ENCODE peak calls at places on chromosomes 12 and 14, in four cellular contexts. I, O, H and P are unnamed samples.

GRCh38 chr12:52613363-52614030 is 4.9 kb downstream of the KRT73 start:
- DNase-seq in I (peak), O (no peak), H (no peak), P (no peak)

GRCh38 chr12:7645395-7646177 is 20.1 kb downstream of the APOBEC1 start:
- DNase-seq in H (no peak), O (peak), I (peak), P (peak)

GRCh38 chr12:105705765-105706164 is 375.3 kb downstream of the C12orf75 start:
- DNase-seq in H (peak), I (peak), O (peak), P (no peak)

GRCh38 chr14:106530423-106531107 is 1004.2 kb downstream of the TMEM121 start:
- DNase-seq in I (no peak), H (no peak), O (peak), P (peak)

GRCh38 chr14:91415794-91416743 is 1.6 kb downstream of the CCDC88C start:
- DNase-seq in I (no peak), H (no peak), O (peak), P (peak)

GRCh38 chr12:50620050-50620974 is 115.5 kb downstream of the DIP2B start:
- DNase-seq in I (no peak), H (no peak), O (no peak), P (no peak)

GRCh38 chr12:2958432-2959193 is 584 bp upstream of the TEAD4 start:
- DNase-seq in I (peak), H (peak), O (peak), P (peak)

GRCh38 chr12:124361074-124361965 is 66.4 kb downstream of the RFLNA start:
- DNase-seq in O (no peak), I (no peak), H (no peak), P (no peak)

GRCh38 chr14:61126083-61126962 is 145.3 kb downstream of the SLC38A6 start:
- DNase-seq in I (no peak), O (no peak), H (no peak), P (no peak)

GRCh38 chr12:124240493-124240892 is 54.4 kb upstream of the RFLNA start:
- DNase-seq in I (no peak), H (peak), O (peak), P (no peak)

GRCh38 chr14:49986344-49987014 is 93.6 kb downstream of the ARF6 start:
- DNase-seq in H (no peak), I (no peak), O (peak), P (no peak)

GRCh38 chr12:72574138-72574537 is 302.0 kb downstream of the TRHDE start:
- DNase-seq in O (no peak), I (no peak), H (no peak), P (no peak)

GRCh38 chr14:89672636-89673279 is 255.7 kb upstream of the FOXN3 start:
- DNase-seq in O (no peak), I (peak), H (peak), P (no peak)

GRCh38 chr14:56207626-56208297 is 89.6 kb downstream of the PELI2 start:
- DNase-seq in H (no peak), O (no peak), I (no peak), P (no peak)

GRCh38 chr12:62210422-62210821 is 49.8 kb upstream of the USP15 start:
- DNase-seq in O (peak), I (peak), H (peak), P (peak)

GRCh38 chr12:25725874-25726273 is 172.8 kb upstream of the LMNTD1 start:
- DNase-seq in I (no peak), O (no peak), H (no peak), P (no peak)

GRCh38 chr12:39816671-39817185 is 197.1 kb upstream of the ABCD2 start:
- DNase-seq in H (no peak), O (no peak), I (no peak), P (no peak)

GRCh38 chr14:64220466-64220865 is 73.7 kb downstream of the ESR2 start:
- DNase-seq in I (peak), O (no peak), H (no peak), P (no peak)

GRCh38 chr12:49232940-49233841 is 31.7 kb upstream of the TUBA1C start:
- DNase-seq in I (peak), H (no peak), O (no peak), P (no peak)

GRCh38 chr12:32274665-32275064 is 124.7 kb upstream of the FGD4 start:
- DNase-seq in O (no peak), I (no peak), H (no peak), P (no peak)

GRCh38 chr14:59424707-59425106 is 40.5 kb downstream of the GPR135 start:
- DNase-seq in I (peak), H (no peak), O (no peak), P (no peak)

GRCh38 chr12:2390133-2390532 is 337.3 kb downstream of the CACNA1C start:
- DNase-seq in H (no peak), I (no peak), O (no peak), P (no peak)